ENCODE peak calls at places on chromosomes 1 and 21, in five cellular contexts. P is HFF-Myc, I is upper lobe of right lung, F is body of pancreas, H is OCI-LY7. R is an unnamed sample.

GRCh38 chr21:32415999-32416398 is 3.5 kb downstream of the EVA1C start:
- DNase-seq in F (no peak), P (no peak), I (no peak), H (no peak), R (no peak)

GRCh38 chr1:56922507-56922906 is 43.3 kb downstream of the C8B start:
- DNase-seq in F (no peak), H (no peak), P (no peak), I (no peak), R (no peak)

GRCh38 chr1:225388372-225388771 is 39.5 kb downstream of the LBR start:
- DNase-seq in F (no peak), I (no peak), P (no peak), H (no peak), R (no peak)

GRCh38 chr1:90948301-90948700 is 73.5 kb downstream of the ZNF644 start:
- DNase-seq in P (no peak), I (no peak), H (no peak), F (no peak), R (no peak)

GRCh38 chr1:158289722-158290570 is at the start of gene CD1C:
- DNase-seq in F (no peak), P (no peak), H (peak), I (no peak), R (no peak)

GRCh38 chr1:54922921-54923421 is 36.0 kb upstream of the DHCR24 start:
- DNase-seq in I (no peak), H (no peak), P (no peak), F (peak), R (no peak)

GRCh38 chr1:78797108-78797781 is 147.6 kb downstream of the IFI44 start:
- DNase-seq in H (no peak), P (no peak), F (no peak), I (no peak), R (no peak)

GRCh38 chr1:160093624-160094290 is 4.7 kb downstream of the IGSF8 start:
- DNase-seq in I (peak), F (no peak), P (no peak), H (no peak), R (no peak)

GRCh38 chr1:19772053-19772452 is 27.7 kb downstream of the TMCO4 start:
- DNase-seq in I (no peak), H (no peak), P (no peak), F (no peak), R (no peak)

GRCh38 chr1:244054247-244054923 is 3.3 kb downstream of the ZBTB18 start:
- DNase-seq in P (no peak), H (no peak), F (no peak), I (no peak), R (no peak)

DNA sequence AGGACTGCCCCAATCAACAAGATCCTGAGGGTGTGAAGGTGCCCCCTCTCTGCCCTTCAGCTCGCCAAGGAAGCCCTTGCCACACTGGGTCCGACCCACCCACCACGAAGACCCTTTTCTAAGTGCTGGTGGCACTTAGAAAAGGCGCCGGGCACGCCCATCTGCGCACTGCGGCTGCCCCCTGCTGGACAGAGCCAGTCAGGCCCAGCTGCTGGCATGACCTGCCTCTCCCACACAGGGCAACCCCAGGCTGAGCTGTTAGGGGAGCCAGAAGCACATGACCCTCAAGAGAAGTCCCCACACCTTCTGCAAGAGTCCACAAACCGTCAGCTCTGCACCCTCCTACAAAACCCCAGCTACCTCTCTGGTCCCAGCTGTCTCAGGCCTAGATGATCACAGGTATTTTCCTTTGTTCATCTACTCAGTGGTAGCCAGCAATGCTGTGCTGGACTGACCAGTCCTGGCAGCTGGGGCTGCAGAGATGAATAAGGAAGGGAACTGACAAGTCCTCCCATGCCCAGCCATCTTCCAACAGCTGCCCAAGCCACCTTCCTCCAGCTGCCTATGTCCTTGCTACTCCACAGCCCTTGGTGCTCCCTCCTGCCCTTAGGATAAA is 40.0 kb upstream of the ZC3H12A start:
- DNase-seq in I (peak), P (no peak), H (peak), F (peak), R (peak)
- TF ChIP-seq CTCF in I (peak), P (peak), H (peak), F (peak), R (peak)

GRCh38 chr1:153030895-153031294 is at the start of gene SPRR1B:
- DNase-seq in F (no peak), H (no peak), P (no peak), I (no peak), R (no peak)

GRCh38 chr1:153032073-153032472 is 1.1 kb downstream of the SPRR1B start:
- DNase-seq in F (no peak), P (no peak), H (no peak), I (no peak), R (no peak)

GRCh38 chr1:153028771-153029170 is 2.2 kb upstream of the SPRR1B start:
- DNase-seq in I (no peak), H (no peak), P (no peak), F (no peak), R (no peak)

GRCh38 chr1:153035211-153035610 is 4.2 kb downstream of the SPRR1B start:
- DNase-seq in H (no peak), P (no peak), I (no peak), F (no peak), R (no peak)

DNA sequence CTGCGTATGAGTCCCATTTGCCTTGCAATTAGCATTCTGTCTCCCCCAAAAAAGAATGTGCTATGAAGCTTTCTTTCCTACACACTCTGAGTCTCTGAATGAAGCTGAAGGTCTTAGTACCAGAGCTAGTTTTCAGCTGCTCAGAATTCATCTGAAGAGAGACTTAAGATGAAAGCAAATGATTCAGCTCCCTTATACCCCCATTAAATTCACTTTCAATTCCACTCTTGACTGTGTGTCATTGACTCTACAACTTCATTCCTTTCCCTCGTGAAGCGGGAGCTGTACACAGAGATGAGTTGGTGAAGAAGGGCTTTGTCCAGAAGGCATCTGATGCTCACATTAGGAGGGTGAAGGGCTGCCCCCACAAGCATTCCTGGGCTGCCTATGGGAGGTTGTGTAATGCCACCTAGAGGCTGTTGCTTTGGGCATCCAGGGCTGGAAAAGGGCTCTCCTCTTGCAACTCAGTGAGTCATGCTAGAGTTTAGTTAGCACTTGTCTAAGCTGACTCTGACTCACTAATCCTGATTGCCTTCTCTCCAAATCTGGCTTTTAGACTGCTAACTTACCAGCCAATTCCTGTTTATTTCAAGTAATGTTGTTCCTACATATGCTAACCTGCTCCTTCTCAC is 1.8 kb downstream of the SPRR1B start:
- DNase-seq in H (peak), P (no peak), I (no peak), F (no peak), R (no peak)
- TF ChIP-seq CTCF in H (peak), P (no peak), I (no peak), F (no peak), R (no peak)

DNA sequence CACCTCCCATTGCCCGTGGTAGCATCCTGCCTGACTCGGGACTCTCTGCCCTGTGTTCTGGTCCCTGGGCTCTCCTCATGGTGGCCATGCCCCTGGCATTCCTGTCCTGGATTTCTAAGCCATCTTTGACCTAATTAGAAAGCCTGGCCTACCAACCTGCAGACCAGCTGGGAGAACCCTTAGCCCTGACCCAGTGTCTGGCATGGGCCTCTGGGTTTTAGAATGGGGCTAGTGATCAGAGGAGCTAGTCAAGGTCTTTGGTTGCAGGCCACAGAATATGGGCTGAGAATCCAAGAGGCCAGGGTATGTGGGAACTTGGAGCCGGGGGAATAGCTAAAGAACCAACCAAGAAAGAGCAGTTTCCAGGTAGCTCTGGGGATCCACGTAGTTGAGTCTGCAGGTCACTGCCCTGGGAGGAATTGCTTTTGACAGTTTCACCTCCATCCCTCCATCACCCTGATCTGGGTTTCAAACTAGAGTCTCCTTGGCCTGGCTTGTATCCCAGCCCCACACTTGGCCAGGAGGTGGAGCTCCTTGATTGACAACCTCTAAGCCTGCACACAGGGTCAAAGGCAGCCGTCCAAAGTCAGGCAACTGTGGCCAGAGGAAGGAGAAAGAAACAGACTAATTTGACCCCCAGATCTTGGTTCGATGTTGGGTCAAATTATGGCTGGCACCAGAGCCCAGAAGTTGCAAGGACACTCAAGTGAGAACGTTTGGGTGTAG is 54.7 kb upstream of the ABCG1 start:
- DNase-seq in H (peak), F (peak), I (peak), P (no peak), R (peak)
- TF ChIP-seq CTCF in H (peak), F (peak), I (peak), P (peak), R (peak)

GRCh38 chr1:6108937-6109636 is 63.4 kb downstream of the KCNAB2 start:
- DNase-seq in I (peak), P (no peak), H (peak), F (no peak), R (peak)
- TF ChIP-seq CTCF in I (peak), P (peak), H (peak), F (peak), R (no peak)

DNA sequence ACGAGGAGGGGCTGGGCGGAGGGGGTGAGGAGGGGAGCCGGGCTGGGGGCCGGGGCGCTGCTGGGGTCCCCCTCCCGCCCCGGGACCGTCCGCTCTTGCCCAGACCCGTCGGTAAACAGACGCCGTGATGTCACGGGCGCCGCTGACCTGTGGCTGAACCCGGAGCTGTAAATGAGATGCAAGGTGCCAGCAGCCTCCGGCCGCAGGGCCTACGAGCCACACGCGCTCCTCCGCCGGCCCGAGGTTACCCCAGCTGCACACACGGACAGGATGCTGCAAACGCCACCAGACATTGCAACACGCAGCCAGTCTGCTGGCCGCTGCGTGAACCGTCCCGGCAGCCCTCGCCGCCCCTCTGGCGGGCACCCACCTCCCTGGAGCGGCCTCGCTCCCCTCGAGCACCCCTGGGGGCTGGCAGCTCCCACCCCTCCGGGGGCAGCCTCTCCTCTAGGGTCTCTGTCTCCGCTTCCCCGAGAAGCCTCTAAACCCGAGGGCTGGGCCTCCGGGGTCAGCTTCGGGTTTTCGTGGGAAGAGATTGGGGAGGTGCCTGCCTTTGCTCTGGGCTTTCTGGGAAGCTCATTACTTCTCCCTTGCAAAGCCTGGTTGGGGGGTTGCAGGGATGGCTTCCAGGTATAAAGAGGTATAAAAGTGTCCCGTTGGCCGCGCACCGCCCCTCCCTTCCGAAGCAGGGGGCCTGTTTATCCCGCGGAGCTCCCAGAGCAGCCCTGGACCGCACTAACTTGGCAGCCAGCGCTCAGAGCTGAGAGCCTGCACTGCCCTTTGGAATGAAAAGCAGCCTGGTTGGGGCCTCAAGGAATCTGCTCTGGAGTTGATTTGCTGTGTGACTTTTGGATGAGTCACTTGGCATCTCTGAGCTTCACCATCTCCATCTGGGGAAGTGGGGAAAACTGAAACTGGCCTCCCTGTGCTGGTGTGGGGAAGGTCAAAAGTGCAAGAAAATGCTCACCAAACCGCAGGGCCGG is 21.9 kb downstream of the DHRS3 start:
- DNase-seq in H (no peak), P (peak), I (peak), F (peak), R (peak)
- TF ChIP-seq CTCF in H (no peak), P (no peak), I (no peak), F (no peak), R (no peak)

GRCh38 chr1:70221241-70222077 is at the start of gene SRSF11:
- DNase-seq in I (peak), P (peak), F (peak), H (peak), R (peak)
- TF ChIP-seq CTCF in I (no peak), P (no peak), F (peak), H (peak), R (no peak)

DNA sequence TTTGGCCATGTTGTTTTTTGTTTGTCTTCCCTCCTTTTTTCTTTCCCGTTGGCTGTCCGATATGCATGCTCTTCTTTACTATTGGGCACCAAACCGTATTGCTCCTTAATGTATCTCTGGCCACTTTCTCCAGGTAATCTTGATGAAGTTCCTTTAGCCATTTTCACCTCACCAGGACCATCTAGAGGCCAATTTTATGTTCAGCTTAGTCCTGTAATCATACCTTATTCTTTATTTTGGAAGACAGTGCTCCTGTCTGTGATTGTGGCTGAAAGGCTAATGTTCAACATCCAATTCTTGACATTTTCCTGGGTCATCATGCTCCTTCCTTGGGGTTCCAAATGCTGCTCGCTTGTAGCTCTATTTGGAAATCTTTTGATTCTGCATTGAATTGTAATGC is 169.5 kb downstream of the S1PR1 start:
- DNase-seq in P (no peak), F (no peak), H (no peak), I (no peak), R (no peak)
- TF ChIP-seq CTCF in P (no peak), F (no peak), H (no peak), I (no peak), R (no peak)

GRCh38 chr21:18373631-18374030 is 30.0 kb downstream of the TMPRSS15 start:
- DNase-seq in F (no peak), I (no peak), P (no peak), H (no peak), R (no peak)

GRCh38 chr21:18368193-18368592 is 35.4 kb downstream of the TMPRSS15 start:
- DNase-seq in P (no peak), F (no peak), H (no peak), I (no peak), R (no peak)

GRCh38 chr21:18369115-18369514 is 34.5 kb downstream of the TMPRSS15 start:
- DNase-seq in I (no peak), F (no peak), P (no peak), H (peak), R (no peak)

GRCh38 chr21:18370292-18370691 is 33.3 kb downstream of the TMPRSS15 start:
- DNase-seq in P (no peak), F (no peak), I (no peak), H (peak), R (no peak)
- TF ChIP-seq CTCF in P (no peak), F (no peak), I (no peak), H (peak), R (no peak)

GRCh38 chr1:9721606-9722377 is 70.3 kb downstream of the PIK3CD start:
- DNase-seq in I (no peak), P (no peak), F (no peak), H (peak), R (peak)
- TF ChIP-seq CTCF in I (peak), P (peak), F (peak), H (peak), R (no peak)

GRCh38 chr1:35594005-35594760 is 21.1 kb downstream of the TFAP2E start:
- DNase-seq in F (no peak), I (no peak), H (no peak), P (no peak), R (no peak)
- TF ChIP-seq CTCF in F (no peak), I (no peak), H (no peak), P (no peak), R (no peak)

R was measured in GM20000.